ENCODE peak calls at places on chromosomes 7 and 10, in four cellular contexts. G is bronchial epithelial cell, T is right atrium auricular region, F is fibroblast of lung. O is an unnamed sample.

GRCh38 chr7:121595949-121596692 is 200.0 kb upstream of the FAM3C start:
- DNase-seq in F (no peak), G (no peak), T (no peak), O (no peak)

GRCh38 chr7:72234086-72234485 is 178.1 kb downstream of the CALN1 start:
- DNase-seq in T (no peak), G (no peak), F (no peak), O (no peak)

GRCh38 chr10:107611101-107611500 is 446.6 kb upstream of the SORCS1 start:
- DNase-seq in G (peak), F (peak), T (no peak), O (no peak)

GRCh38 chr7:26369519-26370385 is 78.1 kb downstream of the SNX10 start:
- DNase-seq in G (peak), F (peak), T (no peak), O (no peak)

GRCh38 chr10:83603708-83604107 is 535.6 kb upstream of the GHITM start:
- DNase-seq in T (no peak), F (peak), G (peak), O (no peak)

GRCh38 chr10:78672898-78673297 is 395.9 kb upstream of the ZMIZ1 start:
- DNase-seq in F (peak), T (no peak), G (peak), O (no peak)

GRCh38 chr7:135448753-135449152 is 61.1 kb downstream of the CNOT4 start:
- DNase-seq in F (peak), G (no peak), T (no peak), O (no peak)

GRCh38 chr10:100286051-100287033 is at the start of gene BLOC1S2:
- DNase-seq in F (peak), T (peak), G (peak), O (peak)

GRCh38 chr10:78584666-78585065 is 484.1 kb upstream of the ZMIZ1 start:
- DNase-seq in F (no peak), T (no peak), G (no peak), O (no peak)

GRCh38 chr10:70890917-70891431 is 2.6 kb upstream of the PCBD1 start:
- DNase-seq in G (no peak), T (no peak), F (no peak), O (no peak)

GRCh38 chr10:117830832-117831231 is 215.9 kb downstream of the RAB11FIP2 start:
- DNase-seq in F (no peak), T (no peak), G (no peak), O (no peak)

GRCh38 chr10:3564599-3564998 is 220.4 kb downstream of the KLF6 start:
- DNase-seq in F (no peak), T (no peak), G (no peak), O (no peak)

GRCh38 chr10:77872947-77873557 is 53.5 kb downstream of the DLG5 start:
- DNase-seq in F (no peak), G (no peak), T (no peak), O (no peak)

GRCh38 chr7:43562383-43562782 is 20.5 kb upstream of the STK17A start:
- DNase-seq in T (no peak), F (no peak), G (no peak), O (no peak)

GRCh38 chr7:128729489-128729888 is 9.7 kb upstream of the CALU start:
- DNase-seq in T (no peak), F (no peak), G (no peak), O (no peak)

GRCh38 chr7:17580141-17580540 is 281.7 kb downstream of the AHR start:
- DNase-seq in F (peak), G (peak), T (no peak), O (no peak)

GRCh38 chr10:121698336-121698735 is 100.1 kb upstream of the FGFR2 start:
- DNase-seq in G (no peak), F (no peak), T (no peak), O (no peak)

GRCh38 chr10:58513189-58514101 is 773 bp downstream of the BICC1 start:
- DNase-seq in F (peak), T (peak), G (no peak), O (peak)

GRCh38 chr10:71494470-71494869 is 97.8 kb downstream of the CDH23 start:
- DNase-seq in G (no peak), T (no peak), F (no peak), O (no peak)

GRCh38 chr10:113592380-113592779 is 39.5 kb downstream of the HABP2 start:
- DNase-seq in T (no peak), G (no peak), F (no peak), O (no peak)

GRCh38 chr7:26208040-26208439 is 6.5 kb downstream of the CBX3 start:
- DNase-seq in G (no peak), F (no peak), T (no peak), O (no peak)

GRCh38 chr10:80283119-80283518 is 6.3 kb downstream of the MAT1A start:
- DNase-seq in F (no peak), T (no peak), G (no peak), O (peak)

GRCh38 chr7:150716368-150716767 is at the start of gene GIMAP1:
- DNase-seq in G (no peak), T (peak), F (no peak), O (no peak)

GRCh38 chr7:28347462-28347861 is 64.9 kb upstream of the CREB5 start:
- DNase-seq in T (no peak), F (peak), G (no peak), O (no peak)

GRCh38 chr7:99955247-99955646 is 20.6 kb downstream of the AZGP1 start:
- DNase-seq in G (peak), F (no peak), T (no peak), O (no peak)

GRCh38 chr10:113060221-113061053 is 110.4 kb downstream of the TCF7L2 start:
- DNase-seq in F (peak), G (no peak), T (peak), O (no peak)

GRCh38 chr7:108659867-108660266 is 90.2 kb downstream of the DNAJB9 start:
- DNase-seq in G (no peak), F (no peak), T (no peak), O (no peak)

GRCh38 chr10:60810437-60811182 is 32.3 kb downstream of the CDK1 start:
- DNase-seq in G (peak), F (peak), T (no peak), O (no peak)

GRCh38 chr10:77383861-77384553 is 253.6 kb downstream of the KCNMA1 start:
- DNase-seq in G (no peak), F (no peak), T (no peak), O (no peak)

GRCh38 chr10:43166879-43167490 is 28.7 kb downstream of the CSGALNACT2 start:
- DNase-seq in F (no peak), T (no peak), G (no peak), O (no peak)

GRCh38 chr7:104098890-104099289 is 108.9 kb downstream of the ORC5 start:
- DNase-seq in T (no peak), G (no peak), F (no peak), O (no peak)

DNA sequence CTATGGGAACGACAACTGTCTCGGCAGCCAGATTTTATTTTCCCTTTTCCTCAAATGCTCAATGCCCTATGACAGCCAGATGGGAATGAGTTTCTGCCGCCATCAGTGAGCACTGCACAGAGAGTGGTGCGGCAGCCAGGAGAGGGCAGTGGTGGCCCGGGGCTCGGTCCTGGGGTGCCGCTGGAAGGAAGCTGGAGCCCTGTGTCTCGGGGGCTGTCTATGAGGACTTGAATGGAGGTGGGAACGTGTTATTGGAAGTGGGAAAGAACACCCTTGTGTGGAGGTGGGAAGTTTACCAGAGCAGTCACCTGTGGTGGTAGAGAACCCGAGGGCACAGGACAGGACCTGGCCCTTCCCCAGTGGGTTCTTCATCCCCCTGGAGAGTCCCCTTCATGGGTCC is 35.8 kb downstream of the JAKMIP3 start:
- DNase-seq in F (no peak), G (no peak), T (no peak), O (peak)
- TF ChIP-seq CTCF in F (no peak), G (no peak), T (no peak), O (no peak)

GRCh38 chr7:137093198-137093597 is 224.7 kb downstream of the CHRM2 start:
- DNase-seq in F (no peak), T (no peak), G (no peak), O (no peak)
- TF ChIP-seq CTCF in F (no peak), T (no peak), G (no peak), O (no peak)

DNA sequence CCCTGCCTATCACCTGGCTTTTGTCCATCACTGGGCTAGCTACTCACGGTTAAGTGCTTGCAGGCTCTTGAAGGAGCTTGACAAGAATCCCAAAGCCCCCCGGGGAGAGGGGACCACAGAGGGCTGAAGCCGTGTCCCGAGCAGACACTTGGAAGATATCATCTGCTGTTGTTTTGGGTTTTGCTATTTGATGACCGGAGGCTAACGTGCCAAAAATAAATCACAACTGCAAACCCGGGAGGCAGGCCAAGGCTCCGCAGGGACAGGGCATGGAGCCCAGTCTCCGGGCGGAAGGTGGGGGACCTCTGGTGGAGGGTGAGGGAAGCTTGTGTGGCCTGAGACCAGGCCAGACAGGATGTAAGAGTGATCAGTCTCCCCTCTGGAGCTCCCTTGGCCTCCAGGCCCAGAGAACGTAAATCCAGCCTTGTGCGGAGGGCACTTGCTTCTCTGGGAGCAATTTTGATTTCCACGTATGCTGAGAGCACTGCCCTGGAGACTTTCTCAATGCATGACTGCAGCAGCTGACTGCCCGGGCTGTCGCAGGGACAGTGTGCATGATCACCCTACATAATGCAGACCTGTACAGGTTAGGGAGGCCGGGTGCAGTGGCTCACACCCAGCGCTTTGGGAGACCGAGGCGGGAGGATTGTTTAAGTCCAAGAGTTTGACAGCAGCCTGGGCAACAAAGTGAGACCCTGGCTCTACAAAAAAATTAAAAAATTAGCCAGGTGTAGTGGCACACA is at the start of gene PHKG1:
- DNase-seq in G (peak), F (peak), T (peak), O (peak)
- TF ChIP-seq CTCF in G (peak), F (peak), T (peak), O (peak)

DNA sequence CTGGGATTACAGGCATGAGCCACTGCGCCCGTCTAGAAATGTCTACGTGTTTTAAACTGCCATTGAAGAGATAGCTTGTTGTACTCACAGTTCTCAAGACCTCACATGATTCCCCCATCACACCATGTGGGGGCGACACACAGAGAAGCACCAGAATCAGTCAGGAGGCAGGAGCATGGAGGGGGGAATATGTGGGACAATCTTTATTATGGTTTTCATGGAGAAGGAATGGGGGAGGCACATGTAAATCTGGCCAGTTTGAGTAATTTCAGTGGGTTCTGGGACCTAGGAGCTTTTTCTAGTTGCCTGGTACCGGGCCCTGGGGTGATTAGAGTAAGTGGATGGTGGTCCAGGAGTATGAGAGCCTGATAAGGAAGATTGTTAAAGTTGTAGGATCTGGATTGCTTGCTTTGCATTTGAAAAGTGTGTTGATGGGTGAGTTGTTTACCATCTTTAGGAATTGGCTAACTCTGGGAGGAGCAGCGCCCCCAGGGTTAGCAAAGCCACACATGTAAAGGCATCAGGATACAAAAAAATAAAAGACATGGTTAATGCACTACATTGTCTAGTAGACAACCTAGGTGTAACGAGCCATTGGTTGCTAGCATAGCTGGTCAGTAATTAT is 85.4 kb upstream of the SLC13A1 start:
- DNase-seq in G (no peak), F (no peak), T (no peak), O (no peak)
- TF ChIP-seq CTCF in G (no peak), F (no peak), T (no peak), O (no peak)

DNA sequence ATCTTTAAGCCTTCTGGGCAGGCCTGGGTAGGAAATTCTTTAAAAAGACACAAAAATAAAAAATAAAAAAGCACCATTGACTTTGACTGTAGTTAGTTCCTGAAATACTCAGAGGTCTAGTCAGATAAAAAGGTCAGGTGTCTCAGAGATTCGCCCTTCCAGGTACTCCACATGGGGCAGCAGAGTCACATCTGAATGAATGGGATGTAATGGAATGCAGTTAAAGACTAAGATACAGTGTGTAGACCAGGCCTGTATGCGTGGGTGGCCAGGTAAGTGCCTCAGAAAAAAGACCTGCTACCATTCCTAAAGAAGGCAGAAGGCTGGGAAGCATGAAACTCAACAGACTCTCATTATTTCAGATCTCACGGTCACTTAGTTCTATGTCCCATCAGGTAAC is 68.6 kb upstream of the SEM1 start:
- DNase-seq in F (no peak), G (peak), T (no peak), O (no peak)
- TF ChIP-seq CTCF in F (no peak), G (peak), T (no peak), O (peak)

DNA sequence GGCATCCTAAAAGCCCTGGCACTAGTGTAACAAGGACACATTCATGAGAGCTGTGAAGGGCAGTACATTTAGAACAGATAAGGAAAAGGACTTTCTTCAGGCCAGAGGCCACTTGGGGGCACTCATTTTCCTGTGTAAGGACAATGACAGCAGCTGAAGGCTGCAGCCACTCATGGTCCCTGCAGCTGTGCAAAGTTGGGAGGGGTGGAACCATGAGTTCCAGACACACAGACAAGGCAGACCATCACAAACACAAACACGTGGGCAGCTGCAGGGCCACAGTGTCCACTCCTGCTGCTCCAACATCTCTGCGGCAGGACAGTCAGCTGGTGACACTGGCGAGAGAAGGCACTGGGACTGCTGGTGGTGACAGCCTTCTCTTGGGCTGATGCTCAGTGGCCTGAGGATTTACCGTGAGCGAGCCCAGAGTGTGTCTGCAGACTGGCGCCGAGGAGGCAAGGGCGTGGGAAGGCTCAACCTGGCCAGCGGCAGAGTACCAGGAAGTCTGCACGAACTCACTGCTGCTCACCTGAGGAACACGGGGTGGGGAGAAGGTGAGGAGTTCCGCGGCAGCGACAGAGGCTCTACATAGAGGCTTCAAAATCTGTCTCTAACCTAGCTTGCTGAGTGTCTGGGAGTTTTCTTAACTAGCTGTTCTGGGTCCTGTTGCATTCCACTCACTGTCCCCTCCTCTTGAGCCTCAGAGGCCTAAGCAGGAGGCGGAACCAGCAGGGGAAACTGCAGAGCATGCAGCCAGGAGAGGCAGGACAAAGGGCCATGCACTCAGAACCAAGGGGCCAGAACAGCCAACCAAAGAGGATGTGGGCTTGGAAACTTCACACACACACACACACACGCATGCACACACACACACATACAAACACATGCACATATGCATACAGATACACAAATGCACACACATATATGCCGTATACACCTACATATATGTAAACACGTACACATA is 76.5 kb upstream of the DDC start:
- DNase-seq in F (no peak), G (no peak), T (peak), O (no peak)
- TF ChIP-seq CTCF in F (no peak), G (no peak), T (peak), O (no peak)

GRCh38 chr10:110498087-110498981 is 627 bp downstream of the DUSP5 start:
- DNase-seq in F (peak), T (no peak), G (no peak), O (peak)
- TF ChIP-seq CTCF in F (no peak), T (no peak), G (no peak), O (peak)

DNA sequence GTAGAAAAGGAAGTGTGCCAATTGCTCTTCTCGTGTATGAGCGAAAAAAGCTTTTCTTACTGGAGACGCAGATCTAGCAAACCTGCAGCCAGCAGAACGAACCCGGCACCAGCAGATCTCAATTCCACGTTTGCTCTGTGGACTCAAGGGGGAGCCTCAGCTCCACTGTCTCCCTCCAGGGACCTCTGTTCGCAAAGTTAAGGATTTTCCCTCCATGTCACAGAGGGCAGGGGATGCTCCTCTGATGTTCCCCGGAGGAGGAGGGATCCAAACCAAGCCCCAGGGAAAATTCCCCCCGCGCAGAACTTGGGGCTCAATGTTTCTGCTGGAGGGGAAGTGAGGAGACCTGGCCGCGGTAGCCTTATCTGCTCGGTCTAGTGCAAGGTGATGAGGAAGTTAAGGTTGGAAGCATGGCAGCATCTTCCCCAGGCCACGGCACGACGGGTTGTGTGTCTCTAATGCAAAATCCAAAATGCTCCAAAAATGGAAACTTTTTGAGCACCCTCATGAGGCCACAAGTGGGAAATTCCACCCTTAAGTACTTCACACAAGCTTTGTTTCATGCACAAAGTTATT is 9.0 kb downstream of the IQCE start:
- DNase-seq in F (peak), G (peak), T (no peak), O (no peak)
- TF ChIP-seq CTCF in F (peak), G (peak), T (peak), O (peak)

DNA sequence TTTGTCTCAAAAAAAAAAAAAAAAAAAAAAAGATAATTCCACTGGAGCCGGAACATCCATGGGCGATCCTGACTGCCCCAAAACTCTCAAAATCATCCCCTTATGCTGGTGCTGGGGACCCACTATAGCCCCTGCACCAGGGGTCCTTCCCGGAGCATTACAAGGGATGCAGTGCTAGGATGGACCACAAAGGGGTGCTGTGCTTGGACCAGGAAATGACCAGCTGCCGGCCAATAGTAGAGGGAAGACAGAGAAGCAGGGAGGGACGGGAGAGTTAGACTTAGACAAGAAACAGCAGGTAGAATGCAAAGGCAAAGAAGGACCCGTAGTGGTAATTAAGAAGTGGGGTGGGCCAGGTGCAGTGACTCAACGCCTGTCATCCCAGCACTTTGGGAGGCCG is 40.5 kb downstream of the RCC1L start:
- DNase-seq in T (no peak), G (no peak), F (no peak), O (no peak)
- TF ChIP-seq CTCF in T (no peak), G (no peak), F (peak), O (peak)

O was measured in osteocyte.